ENCODE peak calls at places on chromosomes 16 and 17, in six cellular contexts. X, C, H, F, J and A are unnamed samples.

GRCh38 chr16:60553316-60553801 is 1482.9 kb downstream of the CDH8 start:
- DNase-seq in X (no peak), C (no peak), H (no peak), F (no peak), J (no peak), A (no peak)

GRCh38 chr17:1943432-1943802 is 81.7 kb downstream of the RTN4RL1 start:
- DNase-seq in X (no peak), C (no peak), H (no peak), F (no peak), J (no peak), A (no peak)

GRCh38 chr16:11629071-11630030 is 38.9 kb upstream of the SNN start:
- DNase-seq in X (no peak), C (no peak), H (no peak), F (no peak), J (no peak), A (no peak)

GRCh38 chr16:3646348-3646920 is 8.1 kb upstream of the DNASE1 start:
- DNase-seq in X (peak), C (peak), H (no peak), F (no peak), J (peak), A (no peak)

GRCh38 chr17:61701978-61702377 is 111.0 kb upstream of the NACA2 start:
- DNase-seq in X (no peak), C (no peak), H (no peak), F (no peak), J (no peak), A (no peak)

GRCh38 chr17:7043544-7044268 is at the start of gene SLC16A11:
- DNase-seq in X (no peak), C (no peak), H (no peak), F (no peak), J (peak), A (no peak)

GRCh38 chr17:51046527-51047384 is 73.9 kb downstream of the SPAG9 start:
- DNase-seq in X (no peak), C (peak), H (peak), F (no peak), J (peak), A (peak)

GRCh38 chr16:88581033-88581432 is 10.8 kb downstream of the ZC3H18 start:
- DNase-seq in X (no peak), C (no peak), H (no peak), F (no peak), J (no peak), A (no peak)

GRCh38 chr16:88676502-88677242 is 9.6 kb downstream of the SNAI3 start:
- DNase-seq in X (no peak), C (no peak), H (no peak), F (no peak), J (no peak), A (no peak)

GRCh38 chr16:50360779-50361178 is 8.0 kb downstream of the BRD7 start:
- DNase-seq in X (no peak), C (no peak), H (no peak), F (no peak), J (no peak), A (no peak)

GRCh38 chr17:82605939-82606600 is 42.2 kb downstream of the WDR45B start:
- DNase-seq in X (no peak), C (peak), H (no peak), F (no peak), J (no peak), A (no peak)

GRCh38 chr17:5254903-5255521 is 20.4 kb upstream of the SCIMP start:
- DNase-seq in X (no peak), C (no peak), H (no peak), F (no peak), J (no peak), A (no peak)

GRCh38 chr17:4948166-4948996 is at the start of gene PFN1:
- DNase-seq in X (peak), C (peak), H (no peak), F (peak), J (peak), A (peak)

GRCh38 chr17:36591434-36592315 is at the start of gene DHRS11:
- DNase-seq in X (peak), C (peak), H (peak), F (peak), J (peak), A (peak)

GRCh38 chr16:62549875-62550274 is 513.6 kb upstream of the CDH8 start:
- DNase-seq in X (no peak), C (no peak), H (no peak), F (no peak), J (no peak), A (no peak)

GRCh38 chr17:68446626-68447041 is 10.7 kb downstream of the WIPI1 start:
- DNase-seq in X (peak), C (no peak), H (no peak), F (no peak), J (no peak), A (no peak)

GRCh38 chr17:55690105-55690508 is 32.6 kb downstream of the TMEM100 start:
- DNase-seq in X (no peak), C (no peak), H (no peak), F (no peak), J (no peak), A (no peak)

GRCh38 chr17:42414782-42415409 is 8.2 kb downstream of the CAVIN1 start:
- DNase-seq in X (no peak), C (no peak), H (no peak), F (no peak), J (no peak), A (no peak)

GRCh38 chr16:64975821-64976220 is 146.0 kb downstream of the CDH11 start:
- DNase-seq in X (no peak), C (no peak), H (no peak), F (no peak), J (no peak), A (no peak)

GRCh38 chr17:4908711-4909496 is 6.0 kb upstream of the CHRNE start:
- DNase-seq in X (peak), C (peak), H (peak), F (peak), J (peak), A (peak)

GRCh38 chr17:78892520-78892919 is 10.5 kb downstream of the CEP295NL start:
- DNase-seq in X (no peak), C (no peak), H (no peak), F (no peak), J (no peak), A (no peak)

GRCh38 chr16:3609895-3610697 is 1.3 kb downstream of the SLX4 start:
- DNase-seq in X (no peak), C (peak), H (no peak), F (no peak), J (no peak), A (no peak)

GRCh38 chr16:84498859-84499620 is 5.4 kb downstream of the MEAK7 start:
- DNase-seq in X (peak), C (no peak), H (no peak), F (no peak), J (no peak), A (no peak)

GRCh38 chr17:27566673-27567562 is 64.1 kb upstream of the LGALS9 start:
- DNase-seq in X (no peak), C (no peak), H (no peak), F (no peak), J (no peak), A (no peak)

GRCh38 chr17:56737741-56738161 is 96.0 kb downstream of the C17orf67 start:
- DNase-seq in X (no peak), C (no peak), H (no peak), F (no peak), J (no peak), A (no peak)

GRCh38 chr16:15916323-15916722 is 27.9 kb upstream of the CEP20 start:
- DNase-seq in X (no peak), C (no peak), H (no peak), F (no peak), J (no peak), A (no peak)

GRCh38 chr16:4244254-4244812 is 2.5 kb upstream of the SRL start:
- DNase-seq in X (no peak), C (no peak), H (no peak), F (no peak), J (no peak), A (no peak)

GRCh38 chr17:52895272-52895671 is 736.8 kb upstream of the CA10 start:
- DNase-seq in X (no peak), C (no peak), H (no peak), F (no peak), J (no peak), A (no peak)

GRCh38 chr16:50683689-50684374 is 2.7 kb upstream of the SNX20 start:
- DNase-seq in X (peak), C (no peak), H (no peak), F (no peak), J (no peak), A (no peak)

GRCh38 chr17:82930043-82930923 is 90.5 kb upstream of the ZNF750 start:
- DNase-seq in X (peak), C (no peak), H (no peak), F (no peak), J (no peak), A (no peak)

GRCh38 chr16:82425661-82426060 is 201.1 kb upstream of the CDH13 start:
- DNase-seq in X (no peak), C (no peak), H (no peak), F (no peak), J (no peak), A (no peak)

GRCh38 chr17:63040816-63041215 is 74.8 kb downstream of the TANC2 start:
- DNase-seq in X (no peak), C (no peak), H (no peak), F (no peak), J (no peak), A (no peak)

GRCh38 chr17:18119938-18120337 is 11.4 kb downstream of the MYO15A start:
- DNase-seq in X (no peak), C (no peak), H (no peak), F (no peak), J (no peak), A (no peak)

GRCh38 chr17:40828454-40829039 is 6.1 kb upstream of the KRT10 start:
- DNase-seq in X (no peak), C (no peak), H (no peak), F (no peak), J (no peak), A (no peak)

GRCh38 chr17:59423137-59423703 is 91.8 kb downstream of the YPEL2 start:
- DNase-seq in X (peak), C (no peak), H (no peak), F (no peak), J (no peak), A (no peak)

GRCh38 chr17:38431343-38432145 is 3.3 kb downstream of the ARHGAP23 start:
- DNase-seq in X (no peak), C (no peak), H (no peak), F (no peak), J (no peak), A (no peak)

GRCh38 chr17:2004435-2004952 is 20.6 kb downstream of the RTN4RL1 start:
- DNase-seq in X (no peak), C (no peak), H (no peak), F (no peak), J (no peak), A (no peak)

DNA sequence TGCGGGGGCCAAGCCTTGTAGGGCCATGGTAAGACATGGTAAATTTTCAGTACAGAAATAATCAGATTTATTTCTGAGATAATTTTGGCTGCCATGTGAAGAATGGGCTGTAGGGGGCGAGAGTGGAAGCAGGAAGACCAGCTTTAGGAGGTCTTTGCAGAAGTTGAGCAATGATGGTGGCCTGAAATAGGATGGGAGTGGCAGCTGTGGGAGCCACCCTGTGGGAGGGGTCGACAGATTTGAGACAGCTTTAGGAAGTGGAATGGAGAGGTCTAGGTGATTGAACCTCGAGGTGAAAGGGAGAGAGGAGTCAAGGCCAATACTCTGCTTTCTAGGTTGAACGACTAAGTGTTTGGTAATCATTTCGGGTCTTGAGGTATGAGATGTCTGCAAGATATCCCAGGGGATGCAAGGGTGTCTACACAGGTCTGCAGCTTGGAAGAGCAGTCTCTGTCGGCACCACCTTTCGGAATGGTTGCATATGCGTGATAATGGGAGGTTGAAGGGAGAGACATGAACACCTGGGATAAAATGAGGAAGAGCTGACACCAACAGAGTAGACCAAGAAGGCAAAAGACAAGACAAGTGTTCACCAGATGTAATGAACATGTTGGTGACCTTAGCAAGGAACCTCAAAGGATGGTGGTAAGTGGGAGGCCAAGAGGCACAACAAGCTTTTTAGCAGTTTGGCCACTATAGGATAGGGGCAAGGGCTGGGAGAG is 4.2 kb upstream of the ATXN7L3 start:
- DNase-seq in X (no peak), C (no peak), H (no peak), F (no peak), J (no peak), A (peak)
- TF ChIP-seq CTCF in X (peak), C (no peak), H (peak), F (peak), J (peak), A (peak)

DNA sequence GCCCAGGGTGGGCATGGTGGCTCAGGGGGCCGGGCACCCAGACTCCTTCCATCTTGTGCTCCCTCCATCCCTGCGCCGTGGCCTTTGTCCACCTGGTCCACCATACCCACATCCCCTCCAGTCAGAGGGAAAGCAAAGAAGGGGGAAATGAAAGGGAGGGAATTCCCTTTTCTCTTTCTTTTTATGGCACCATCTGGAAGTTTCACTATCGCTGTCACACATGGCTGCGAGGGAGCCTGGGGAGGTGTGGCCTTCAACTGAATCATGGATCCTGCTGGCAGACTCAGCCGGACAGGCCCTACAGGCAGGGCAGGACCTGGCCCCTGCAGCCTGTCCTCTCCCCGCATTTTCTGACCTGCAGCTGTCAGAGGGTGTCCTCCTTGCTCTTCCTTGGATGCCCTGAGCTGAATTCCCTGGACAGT is 6.2 kb downstream of the SLC12A3 start:
- DNase-seq in X (no peak), C (peak), H (no peak), F (no peak), J (peak), A (no peak)
- TF ChIP-seq CTCF in X (no peak), C (no peak), H (no peak), F (no peak), J (no peak), A (no peak)

GRCh38 chr16:85563515-85564276 is 49.4 kb upstream of the GSE1 start:
- DNase-seq in X (peak), C (no peak), H (no peak), F (no peak), J (peak), A (peak)
- TF ChIP-seq CTCF in X (peak), C (no peak), H (no peak), F (no peak), J (peak), A (no peak)

DNA sequence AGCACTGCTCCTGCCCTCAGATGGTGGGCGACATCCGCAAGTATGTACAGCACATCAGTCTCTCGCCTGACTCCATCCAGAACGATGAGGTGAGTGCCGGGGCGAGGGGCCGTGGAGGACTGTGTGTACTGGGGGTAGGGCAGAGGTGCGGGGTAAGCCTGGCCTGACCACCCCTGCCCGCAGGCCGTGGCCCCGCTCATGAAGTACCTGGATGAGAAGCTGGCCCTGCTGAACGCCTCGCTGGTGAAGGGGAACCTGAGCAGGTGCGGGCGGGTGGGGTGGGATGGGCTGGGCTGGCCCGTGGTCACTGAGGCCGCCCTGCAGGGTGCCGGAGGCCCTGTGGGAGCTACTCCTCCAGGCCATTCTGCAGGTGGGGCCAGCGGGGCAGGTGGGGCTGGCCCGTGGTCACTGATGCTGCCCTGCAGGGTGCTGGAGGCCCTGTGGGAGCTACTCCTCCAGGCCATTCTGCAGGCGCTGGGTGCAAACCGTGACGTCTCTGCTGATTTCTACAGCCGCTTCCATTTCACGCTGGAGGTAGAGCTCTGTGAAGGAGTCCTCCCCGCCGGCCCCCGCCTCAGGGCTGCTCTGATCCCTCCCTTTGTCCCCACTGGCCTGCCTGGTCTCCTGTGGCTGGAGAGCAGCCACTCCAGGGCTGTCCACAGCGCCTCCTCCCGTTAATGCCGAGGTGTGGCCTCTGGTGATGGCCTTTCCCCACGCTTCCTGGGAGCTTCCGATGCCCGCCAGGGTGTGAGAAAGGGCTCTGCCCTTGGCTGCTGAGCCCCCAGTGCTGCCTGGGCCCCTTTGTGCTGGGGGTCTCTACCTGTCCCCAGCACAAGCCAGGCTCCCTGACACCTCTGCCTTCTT is 5.0 kb downstream of the TSR3 start:
- DNase-seq in X (no peak), C (no peak), H (no peak), F (no peak), J (no peak), A (no peak)
- TF ChIP-seq CTCF in X (no peak), C (no peak), H (no peak), F (no peak), J (no peak), A (no peak)

GRCh38 chr16:80972611-80973010 is 34.1 kb downstream of the CMC2 start:
- DNase-seq in X (no peak), C (no peak), H (no peak), F (no peak), J (no peak), A (no peak)
- TF ChIP-seq CTCF in X (no peak), C (no peak), H (no peak), F (no peak), J (no peak), A (no peak)

DNA sequence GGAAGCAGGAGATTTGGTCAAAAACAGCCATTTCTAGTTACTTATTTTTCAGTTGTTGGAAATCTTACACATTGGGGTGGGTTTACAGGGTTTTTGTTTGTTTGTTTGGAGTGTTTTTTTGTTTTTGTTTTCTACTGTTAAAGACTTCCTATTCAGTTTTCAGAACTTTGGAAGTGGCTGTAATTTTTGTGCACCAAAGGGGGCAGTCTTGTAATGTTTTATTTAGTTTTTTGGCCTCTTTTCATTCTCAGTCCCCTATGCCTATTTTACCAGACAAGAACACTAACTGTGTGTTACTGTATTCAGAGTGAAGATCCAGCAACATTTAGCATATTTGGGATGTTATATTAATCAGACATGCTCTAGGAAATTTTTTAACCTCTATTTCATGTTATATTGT is 20.6 kb downstream of the TPPP3 start:
- DNase-seq in X (no peak), C (no peak), H (no peak), F (no peak), J (no peak), A (no peak)
- TF ChIP-seq CTCF in X (peak), C (no peak), H (no peak), F (peak), J (no peak), A (peak)

GRCh38 chr17:67386965-67387551 is 10.0 kb downstream of the PITPNC1 start:
- DNase-seq in X (no peak), C (no peak), H (no peak), F (no peak), J (peak), A (no peak)
- TF ChIP-seq CTCF in X (no peak), C (peak), H (peak), F (peak), J (peak), A (peak)

DNA sequence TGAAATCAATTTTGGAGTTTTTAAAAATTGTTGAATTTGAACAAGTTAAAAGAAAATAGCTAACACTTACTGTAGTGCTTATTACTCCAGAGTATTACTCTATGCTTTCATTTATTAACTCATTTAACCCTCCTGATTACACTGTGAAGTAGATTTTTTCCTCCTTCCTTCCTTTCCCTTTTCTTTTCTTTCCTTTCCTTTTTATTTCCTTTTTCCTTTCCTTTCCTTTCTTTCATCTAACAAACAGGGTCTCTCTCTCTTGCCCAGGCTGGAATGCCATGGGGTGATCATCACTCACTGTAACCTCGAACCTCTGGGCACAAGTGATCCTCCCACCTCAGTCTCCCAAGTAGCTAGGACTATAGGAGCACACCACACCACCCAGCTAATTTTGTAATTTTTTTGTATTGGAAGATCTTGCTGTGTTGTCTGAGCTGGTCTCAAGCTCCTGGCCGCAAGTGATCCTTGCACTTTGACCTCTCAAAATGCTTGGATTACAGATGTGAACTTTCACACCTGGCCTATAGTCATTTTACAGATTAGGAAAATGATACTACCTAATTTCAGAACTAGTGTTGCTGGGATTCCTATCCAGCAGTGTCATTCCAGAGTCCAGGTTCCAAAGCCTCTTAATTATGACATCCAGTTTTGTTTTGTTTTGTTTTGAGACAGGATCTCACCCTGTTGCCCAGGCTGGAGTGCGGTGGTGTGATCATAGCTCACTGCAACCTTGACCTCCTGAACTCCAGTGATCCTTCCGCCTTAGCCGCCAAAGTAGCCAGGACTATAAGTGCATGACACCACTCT is 59.9 kb downstream of the TAOK1 start:
- DNase-seq in X (no peak), C (no peak), H (no peak), F (no peak), J (no peak), A (no peak)
- TF ChIP-seq CTCF in X (no peak), C (no peak), H (no peak), F (no peak), J (no peak), A (no peak)